ENCODE peak calls at places on chromosomes 13 and 19, in ten cellular contexts. One of them, this sample, is unnamed.

GRCh38 chr13:20401958-20402856 is 123.5 kb downstream of the CRYL1 start:
- DNase-seq in tibial artery: no peak
- DNase-seq in Calu3: no peak
- DNase-seq in choroid plexus epithelial cell: peak
- DNase-seq in OCI-LY7: no peak
- DNase-seq in fibroblast of villous mesenchyme: peak
- DNase-seq in breast epithelium: no peak
- DNase-seq in adrenal gland: peak
- DNase-seq in stomach: peak
- DNase-seq in dorsolateral prefrontal cortex: no peak
- DNase-seq in this sample: no peak

GRCh38 chr19:50817941-50818858 is 5.4 kb downstream of the KLK1 start:
- DNase-seq in fibroblast of villous mesenchyme: peak
- DNase-seq in stomach: peak
- DNase-seq in breast epithelium: no peak
- DNase-seq in tibial artery: no peak
- DNase-seq in dorsolateral prefrontal cortex: no peak
- DNase-seq in adrenal gland: peak
- DNase-seq in choroid plexus epithelial cell: peak
- DNase-seq in Calu3: peak
- DNase-seq in OCI-LY7: peak
- DNase-seq in this sample: no peak

GRCh38 chr19:35555301-35556005 is 8.0 kb downstream of the ATP4A start:
- DNase-seq in fibroblast of villous mesenchyme: peak
- DNase-seq in tibial artery: no peak
- DNase-seq in choroid plexus epithelial cell: peak
- DNase-seq in breast epithelium: no peak
- DNase-seq in dorsolateral prefrontal cortex: no peak
- DNase-seq in stomach: no peak
- DNase-seq in Calu3: peak
- DNase-seq in OCI-LY7: peak
- DNase-seq in adrenal gland: no peak
- DNase-seq in this sample: no peak

GRCh38 chr19:35992902-35993765 is 1.9 kb upstream of the SDHAF1 start:
- DNase-seq in choroid plexus epithelial cell: no peak
- DNase-seq in breast epithelium: no peak
- DNase-seq in dorsolateral prefrontal cortex: no peak
- DNase-seq in tibial artery: no peak
- DNase-seq in fibroblast of villous mesenchyme: no peak
- DNase-seq in stomach: no peak
- DNase-seq in OCI-LY7: no peak
- DNase-seq in Calu3: no peak
- DNase-seq in adrenal gland: no peak
- DNase-seq in this sample: no peak

GRCh38 chr19:7554990-7555864 is 19.7 kb downstream of the PNPLA6 start:
- DNase-seq in adrenal gland: no peak
- DNase-seq in Calu3: no peak
- DNase-seq in tibial artery: no peak
- DNase-seq in dorsolateral prefrontal cortex: no peak
- DNase-seq in breast epithelium: no peak
- DNase-seq in OCI-LY7: peak
- DNase-seq in fibroblast of villous mesenchyme: no peak
- DNase-seq in choroid plexus epithelial cell: no peak
- DNase-seq in stomach: no peak
- DNase-seq in this sample: no peak

GRCh38 chr19:17001603-17002183 is 24.9 kb downstream of the CPAMD8 start:
- DNase-seq in fibroblast of villous mesenchyme: no peak
- DNase-seq in OCI-LY7: no peak
- DNase-seq in adrenal gland: no peak
- DNase-seq in breast epithelium: no peak
- DNase-seq in tibial artery: no peak
- DNase-seq in stomach: no peak
- DNase-seq in Calu3: no peak
- DNase-seq in dorsolateral prefrontal cortex: no peak
- DNase-seq in choroid plexus epithelial cell: no peak
- DNase-seq in this sample: no peak

GRCh38 chr13:51632643-51633357 is 48.5 kb downstream of the WDFY2 start:
- DNase-seq in breast epithelium: no peak
- DNase-seq in Calu3: peak
- DNase-seq in stomach: no peak
- DNase-seq in choroid plexus epithelial cell: no peak
- DNase-seq in fibroblast of villous mesenchyme: no peak
- DNase-seq in OCI-LY7: no peak
- DNase-seq in adrenal gland: no peak
- DNase-seq in tibial artery: no peak
- DNase-seq in dorsolateral prefrontal cortex: peak
- DNase-seq in this sample: no peak

GRCh38 chr13:20997301-20998061 is 63.9 kb downstream of the LATS2 start:
- DNase-seq in dorsolateral prefrontal cortex: no peak
- DNase-seq in breast epithelium: no peak
- DNase-seq in Calu3: no peak
- DNase-seq in stomach: no peak
- DNase-seq in OCI-LY7: no peak
- DNase-seq in choroid plexus epithelial cell: peak
- DNase-seq in fibroblast of villous mesenchyme: peak
- DNase-seq in adrenal gland: no peak
- DNase-seq in tibial artery: no peak
- DNase-seq in this sample: peak

GRCh38 chr19:14400913-14401312 is 18.2 kb downstream of the DDX39A start:
- DNase-seq in OCI-LY7: no peak
- DNase-seq in stomach: no peak
- DNase-seq in breast epithelium: no peak
- DNase-seq in tibial artery: no peak
- DNase-seq in dorsolateral prefrontal cortex: no peak
- DNase-seq in choroid plexus epithelial cell: no peak
- DNase-seq in Calu3: no peak
- DNase-seq in adrenal gland: no peak
- DNase-seq in fibroblast of villous mesenchyme: no peak
- DNase-seq in this sample: no peak

GRCh38 chr19:869245-870177 is 10.0 kb downstream of the CFD start:
- DNase-seq in stomach: no peak
- DNase-seq in fibroblast of villous mesenchyme: peak
- DNase-seq in tibial artery: peak
- DNase-seq in breast epithelium: no peak
- DNase-seq in adrenal gland: peak
- DNase-seq in OCI-LY7: no peak
- DNase-seq in Calu3: peak
- DNase-seq in dorsolateral prefrontal cortex: no peak
- DNase-seq in choroid plexus epithelial cell: peak
- DNase-seq in this sample: peak

GRCh38 chr13:100789481-100789880 is 114.9 kb upstream of the TMTC4 start:
- DNase-seq in dorsolateral prefrontal cortex: peak
- DNase-seq in tibial artery: no peak
- DNase-seq in breast epithelium: no peak
- DNase-seq in stomach: peak
- DNase-seq in OCI-LY7: no peak
- DNase-seq in adrenal gland: no peak
- DNase-seq in fibroblast of villous mesenchyme: no peak
- DNase-seq in choroid plexus epithelial cell: peak
- DNase-seq in Calu3: no peak
- DNase-seq in this sample: no peak

GRCh38 chr13:40247845-40248244 is 418.6 kb downstream of the FOXO1 start:
- DNase-seq in adrenal gland: no peak
- DNase-seq in breast epithelium: no peak
- DNase-seq in Calu3: no peak
- DNase-seq in tibial artery: no peak
- DNase-seq in fibroblast of villous mesenchyme: no peak
- DNase-seq in stomach: no peak
- DNase-seq in choroid plexus epithelial cell: peak
- DNase-seq in OCI-LY7: no peak
- DNase-seq in dorsolateral prefrontal cortex: no peak
- DNase-seq in this sample: no peak

GRCh38 chr13:107447591-107447990 is 767.7 kb downstream of the LIG4 start:
- DNase-seq in stomach: no peak
- DNase-seq in adrenal gland: no peak
- DNase-seq in fibroblast of villous mesenchyme: no peak
- DNase-seq in dorsolateral prefrontal cortex: no peak
- DNase-seq in choroid plexus epithelial cell: no peak
- DNase-seq in breast epithelium: no peak
- DNase-seq in OCI-LY7: no peak
- DNase-seq in Calu3: no peak
- DNase-seq in tibial artery: no peak
- DNase-seq in this sample: no peak

GRCh38 chr19:42324655-42325307 is 654 bp upstream of the MEGF8 start:
- DNase-seq in breast epithelium: no peak
- DNase-seq in choroid plexus epithelial cell: no peak
- DNase-seq in dorsolateral prefrontal cortex: no peak
- DNase-seq in tibial artery: no peak
- DNase-seq in adrenal gland: no peak
- DNase-seq in OCI-LY7: no peak
- DNase-seq in stomach: no peak
- DNase-seq in fibroblast of villous mesenchyme: no peak
- DNase-seq in Calu3: no peak
- DNase-seq in this sample: no peak
- TF ChIP-seq CTCF in breast epithelium: peak
- TF ChIP-seq CTCF in choroid plexus epithelial cell: no peak
- TF ChIP-seq CTCF in dorsolateral prefrontal cortex: no peak
- TF ChIP-seq CTCF in tibial artery: no peak
- TF ChIP-seq CTCF in adrenal gland: no peak
- TF ChIP-seq CTCF in OCI-LY7: peak
- TF ChIP-seq CTCF in stomach: peak
- TF ChIP-seq CTCF in fibroblast of villous mesenchyme: no peak
- TF ChIP-seq CTCF in Calu3: peak
- TF ChIP-seq CTCF in this sample: no peak

DNA sequence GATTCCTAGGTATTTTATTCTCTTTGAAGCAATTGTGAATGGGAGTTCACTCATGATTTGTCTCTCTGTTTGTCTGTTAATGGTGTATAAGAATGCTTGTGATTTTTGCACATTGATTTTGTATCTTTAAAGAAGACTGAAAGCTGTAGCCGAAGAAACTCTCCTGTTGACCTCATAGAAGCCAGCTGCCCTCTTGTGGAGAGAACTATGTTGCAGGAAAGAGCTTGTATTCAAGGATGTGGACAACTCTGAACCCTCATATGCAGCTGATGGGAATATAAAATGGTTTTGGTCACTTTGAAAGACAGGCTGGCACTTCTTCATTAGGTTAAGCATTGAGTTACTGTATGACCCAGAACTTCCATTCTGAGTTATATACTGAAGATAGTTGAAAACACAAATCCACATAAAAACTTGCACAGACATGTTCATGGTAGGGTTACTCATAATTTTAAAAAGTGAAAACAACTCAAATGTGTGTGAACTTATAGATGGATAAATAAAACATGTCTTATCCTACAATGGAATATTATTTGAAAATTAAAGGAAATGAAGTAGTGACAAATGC is 65.8 kb upstream of the SLITRK6 start:
- DNase-seq in OCI-LY7: peak
- DNase-seq in stomach: no peak
- DNase-seq in breast epithelium: no peak
- DNase-seq in tibial artery: no peak
- DNase-seq in choroid plexus epithelial cell: peak
- DNase-seq in fibroblast of villous mesenchyme: no peak
- DNase-seq in Calu3: peak
- DNase-seq in dorsolateral prefrontal cortex: no peak
- DNase-seq in adrenal gland: no peak
- DNase-seq in this sample: no peak
- TF ChIP-seq CTCF in OCI-LY7: peak
- TF ChIP-seq CTCF in stomach: no peak
- TF ChIP-seq CTCF in breast epithelium: no peak
- TF ChIP-seq CTCF in tibial artery: no peak
- TF ChIP-seq CTCF in choroid plexus epithelial cell: peak
- TF ChIP-seq CTCF in fibroblast of villous mesenchyme: peak
- TF ChIP-seq CTCF in Calu3: no peak
- TF ChIP-seq CTCF in dorsolateral prefrontal cortex: no peak
- TF ChIP-seq CTCF in adrenal gland: no peak
- TF ChIP-seq CTCF in this sample: peak

DNA sequence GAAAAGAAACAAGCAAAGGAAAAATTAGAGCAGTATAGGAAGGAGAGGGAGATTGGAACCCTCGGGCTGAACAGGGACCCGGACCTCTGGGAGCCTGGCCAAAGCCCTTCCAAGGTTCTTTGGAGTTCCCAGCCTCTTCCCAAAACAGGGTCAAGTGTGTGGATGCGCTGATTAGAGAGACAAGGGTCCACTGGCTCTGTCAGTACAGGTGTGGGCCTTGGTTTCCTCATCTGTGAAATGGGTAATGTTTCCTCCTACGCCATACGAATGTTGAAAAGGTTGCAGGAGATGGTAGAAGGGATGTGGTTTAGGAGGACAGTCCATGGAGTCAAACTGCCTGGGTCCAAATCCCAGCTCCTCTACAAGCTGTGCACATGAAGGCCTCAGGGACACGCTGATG is 2.1 kb upstream of the SYCN start:
- DNase-seq in stomach: no peak
- DNase-seq in Calu3: no peak
- DNase-seq in tibial artery: no peak
- DNase-seq in adrenal gland: no peak
- DNase-seq in breast epithelium: no peak
- DNase-seq in OCI-LY7: no peak
- DNase-seq in dorsolateral prefrontal cortex: no peak
- DNase-seq in choroid plexus epithelial cell: no peak
- DNase-seq in fibroblast of villous mesenchyme: no peak
- DNase-seq in this sample: no peak
- TF ChIP-seq CTCF in stomach: no peak
- TF ChIP-seq CTCF in Calu3: no peak
- TF ChIP-seq CTCF in tibial artery: no peak
- TF ChIP-seq CTCF in adrenal gland: no peak
- TF ChIP-seq CTCF in breast epithelium: no peak
- TF ChIP-seq CTCF in OCI-LY7: no peak
- TF ChIP-seq CTCF in dorsolateral prefrontal cortex: no peak
- TF ChIP-seq CTCF in choroid plexus epithelial cell: no peak
- TF ChIP-seq CTCF in fibroblast of villous mesenchyme: no peak
- TF ChIP-seq CTCF in this sample: no peak

GRCh38 chr19:2164020-2164988 is 571 bp downstream of the DOT1L start:
- DNase-seq in breast epithelium: no peak
- DNase-seq in dorsolateral prefrontal cortex: no peak
- DNase-seq in fibroblast of villous mesenchyme: peak
- DNase-seq in choroid plexus epithelial cell: no peak
- DNase-seq in Calu3: peak
- DNase-seq in OCI-LY7: peak
- DNase-seq in adrenal gland: no peak
- DNase-seq in tibial artery: peak
- DNase-seq in stomach: no peak
- DNase-seq in this sample: no peak

GRCh38 chr19:2168619-2169424 is 5.1 kb downstream of the DOT1L start:
- DNase-seq in breast epithelium: peak
- DNase-seq in stomach: peak
- DNase-seq in adrenal gland: peak
- DNase-seq in OCI-LY7: no peak
- DNase-seq in tibial artery: peak
- DNase-seq in dorsolateral prefrontal cortex: peak
- DNase-seq in fibroblast of villous mesenchyme: peak
- DNase-seq in choroid plexus epithelial cell: peak
- DNase-seq in Calu3: peak
- DNase-seq in this sample: peak

GRCh38 chr19:2170219-2170618 is 6.5 kb downstream of the DOT1L start:
- DNase-seq in fibroblast of villous mesenchyme: no peak
- DNase-seq in tibial artery: no peak
- DNase-seq in choroid plexus epithelial cell: no peak
- DNase-seq in breast epithelium: no peak
- DNase-seq in adrenal gland: no peak
- DNase-seq in OCI-LY7: no peak
- DNase-seq in Calu3: no peak
- DNase-seq in dorsolateral prefrontal cortex: no peak
- DNase-seq in stomach: no peak
- DNase-seq in this sample: no peak

GRCh38 chr19:2167896-2168618 is 4.3 kb downstream of the DOT1L start:
- DNase-seq in dorsolateral prefrontal cortex: no peak
- DNase-seq in fibroblast of villous mesenchyme: peak
- DNase-seq in adrenal gland: peak
- DNase-seq in OCI-LY7: peak
- DNase-seq in stomach: peak
- DNase-seq in Calu3: no peak
- DNase-seq in breast epithelium: no peak
- DNase-seq in choroid plexus epithelial cell: peak
- DNase-seq in tibial artery: peak
- DNase-seq in this sample: no peak

GRCh38 chr19:2166741-2167738 is 3.3 kb downstream of the DOT1L start:
- DNase-seq in OCI-LY7: no peak
- DNase-seq in dorsolateral prefrontal cortex: no peak
- DNase-seq in breast epithelium: peak
- DNase-seq in Calu3: peak
- DNase-seq in adrenal gland: peak
- DNase-seq in fibroblast of villous mesenchyme: peak
- DNase-seq in stomach: peak
- DNase-seq in choroid plexus epithelial cell: no peak
- DNase-seq in tibial artery: peak
- DNase-seq in this sample: peak
- TF ChIP-seq CTCF in OCI-LY7: no peak
- TF ChIP-seq CTCF in dorsolateral prefrontal cortex: no peak
- TF ChIP-seq CTCF in breast epithelium: no peak
- TF ChIP-seq CTCF in Calu3: no peak
- TF ChIP-seq CTCF in adrenal gland: no peak
- TF ChIP-seq CTCF in fibroblast of villous mesenchyme: no peak
- TF ChIP-seq CTCF in stomach: no peak
- TF ChIP-seq CTCF in choroid plexus epithelial cell: no peak
- TF ChIP-seq CTCF in tibial artery: no peak
- TF ChIP-seq CTCF in this sample: no peak

This sample was measured in AG09319.